ENCODE peak calls at places on chromosomes 3 and 15, in six cellular contexts. One of them, this sample, is unnamed.

GRCh38 chr3:19013879-19014278 is 134.4 kb upstream of the KCNH8 start:
- DNase-seq in GM12878: no peak
- DNase-seq in K562: no peak
- DNase-seq in suprapubic skin: no peak
- DNase-seq in breast epithelium: no peak
- DNase-seq in HL-60: no peak
- DNase-seq in this sample: no peak

GRCh38 chr3:10434144-10434937 is 71.0 kb downstream of the ATP2B2 start:
- DNase-seq in GM12878: no peak
- DNase-seq in K562: no peak
- DNase-seq in suprapubic skin: no peak
- DNase-seq in breast epithelium: no peak
- DNase-seq in HL-60: no peak
- DNase-seq in this sample: peak

GRCh38 chr3:63864008-63864871 is 573 bp downstream of the ATXN7 start:
- DNase-seq in GM12878: no peak
- DNase-seq in K562: peak
- DNase-seq in suprapubic skin: peak
- DNase-seq in breast epithelium: no peak
- DNase-seq in HL-60: peak
- DNase-seq in this sample: peak

GRCh38 chr15:95557226-95558046 is 773.1 kb upstream of the NR2F2 start:
- DNase-seq in GM12878: peak
- DNase-seq in K562: peak
- DNase-seq in suprapubic skin: no peak
- DNase-seq in breast epithelium: no peak
- DNase-seq in HL-60: no peak
- DNase-seq in this sample: no peak

GRCh38 chr15:76932090-76932966 is 779 bp downstream of the RCN2 start:
- DNase-seq in GM12878: no peak
- DNase-seq in K562: no peak
- DNase-seq in suprapubic skin: no peak
- DNase-seq in breast epithelium: no peak
- DNase-seq in HL-60: peak
- DNase-seq in this sample: no peak

GRCh38 chr3:11391930-11392688 is 119.9 kb downstream of the ATG7 start:
- DNase-seq in GM12878: no peak
- DNase-seq in K562: no peak
- DNase-seq in suprapubic skin: no peak
- DNase-seq in breast epithelium: no peak
- DNase-seq in HL-60: no peak
- DNase-seq in this sample: no peak

GRCh38 chr15:81303241-81304225 is 20.4 kb downstream of the STARD5 start:
- DNase-seq in GM12878: no peak
- DNase-seq in K562: no peak
- DNase-seq in suprapubic skin: no peak
- DNase-seq in breast epithelium: no peak
- DNase-seq in HL-60: no peak
- DNase-seq in this sample: no peak

GRCh38 chr15:63905558-63906265 is 72.0 kb upstream of the HERC1 start:
- DNase-seq in GM12878: no peak
- DNase-seq in K562: no peak
- DNase-seq in suprapubic skin: no peak
- DNase-seq in breast epithelium: no peak
- DNase-seq in HL-60: peak
- DNase-seq in this sample: no peak

GRCh38 chr3:131033480-131034080 is 6.9 kb downstream of the NEK11 start:
- DNase-seq in GM12878: no peak
- DNase-seq in K562: peak
- DNase-seq in suprapubic skin: no peak
- DNase-seq in breast epithelium: no peak
- DNase-seq in HL-60: peak
- DNase-seq in this sample: no peak

GRCh38 chr3:106825962-106826605 is 551.2 kb upstream of the CCDC54 start:
- DNase-seq in GM12878: no peak
- DNase-seq in K562: no peak
- DNase-seq in suprapubic skin: no peak
- DNase-seq in breast epithelium: no peak
- DNase-seq in HL-60: no peak
- DNase-seq in this sample: no peak

GRCh38 chr3:20857636-20858035 is 671.6 kb upstream of the SGO1 start:
- DNase-seq in GM12878: no peak
- DNase-seq in K562: no peak
- DNase-seq in suprapubic skin: no peak
- DNase-seq in breast epithelium: no peak
- DNase-seq in HL-60: no peak
- DNase-seq in this sample: no peak

GRCh38 chr3:20846792-20847191 is 660.8 kb upstream of the SGO1 start:
- DNase-seq in GM12878: no peak
- DNase-seq in K562: no peak
- DNase-seq in suprapubic skin: no peak
- DNase-seq in breast epithelium: no peak
- DNase-seq in HL-60: no peak
- DNase-seq in this sample: no peak

GRCh38 chr3:20849975-20850374 is 664.0 kb upstream of the SGO1 start:
- DNase-seq in GM12878: no peak
- DNase-seq in K562: no peak
- DNase-seq in suprapubic skin: no peak
- DNase-seq in breast epithelium: no peak
- DNase-seq in HL-60: no peak
- DNase-seq in this sample: no peak

GRCh38 chr3:20853890-20854289 is 667.9 kb upstream of the SGO1 start:
- DNase-seq in GM12878: no peak
- DNase-seq in K562: no peak
- DNase-seq in suprapubic skin: no peak
- DNase-seq in breast epithelium: no peak
- DNase-seq in HL-60: no peak
- DNase-seq in this sample: no peak

GRCh38 chr3:20852712-20853111 is 666.7 kb upstream of the SGO1 start:
- DNase-seq in GM12878: no peak
- DNase-seq in K562: no peak
- DNase-seq in suprapubic skin: no peak
- DNase-seq in breast epithelium: no peak
- DNase-seq in HL-60: no peak
- DNase-seq in this sample: no peak
- TF ChIP-seq CTCF in GM12878: no peak
- TF ChIP-seq CTCF in K562: no peak
- TF ChIP-seq CTCF in suprapubic skin: no peak
- TF ChIP-seq CTCF in breast epithelium: no peak
- TF ChIP-seq CTCF in HL-60: no peak
- TF ChIP-seq CTCF in this sample: no peak

DNA sequence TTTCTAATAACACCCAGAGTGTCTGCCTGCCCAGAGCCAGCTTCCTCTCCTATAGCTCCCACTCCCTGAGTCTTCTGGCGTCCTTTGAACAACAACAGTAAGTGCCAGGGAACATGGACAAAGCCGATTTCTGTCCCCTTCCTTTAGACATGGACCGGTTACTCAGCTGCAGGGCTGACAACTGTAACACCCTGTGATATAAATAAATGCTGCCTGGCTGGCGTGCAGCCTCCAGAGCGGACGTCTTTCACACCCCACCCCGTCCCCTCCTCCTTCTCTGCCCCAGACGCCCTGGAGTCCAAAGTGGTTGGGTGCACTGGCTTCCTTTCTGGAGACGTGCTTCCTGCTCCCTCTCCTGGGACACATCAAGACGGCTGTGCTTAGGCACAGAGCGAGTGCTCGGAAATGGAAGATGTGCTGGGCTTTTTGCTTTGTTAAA is 281.9 kb upstream of the LRRFIP2 start:
- DNase-seq in GM12878: no peak
- DNase-seq in K562: no peak
- DNase-seq in suprapubic skin: no peak
- DNase-seq in breast epithelium: no peak
- DNase-seq in HL-60: no peak
- DNase-seq in this sample: no peak
- TF ChIP-seq POLR2AphosphoS5 in GM12878: no peak
- TF ChIP-seq POLR2AphosphoS5 in K562: no peak
- TF ChIP-seq POLR2AphosphoS5 in suprapubic skin: no peak
- TF ChIP-seq POLR2AphosphoS5 in breast epithelium: no peak
- TF ChIP-seq POLR2AphosphoS5 in HL-60: no peak
- TF ChIP-seq POLR2AphosphoS5 in this sample: peak

DNA sequence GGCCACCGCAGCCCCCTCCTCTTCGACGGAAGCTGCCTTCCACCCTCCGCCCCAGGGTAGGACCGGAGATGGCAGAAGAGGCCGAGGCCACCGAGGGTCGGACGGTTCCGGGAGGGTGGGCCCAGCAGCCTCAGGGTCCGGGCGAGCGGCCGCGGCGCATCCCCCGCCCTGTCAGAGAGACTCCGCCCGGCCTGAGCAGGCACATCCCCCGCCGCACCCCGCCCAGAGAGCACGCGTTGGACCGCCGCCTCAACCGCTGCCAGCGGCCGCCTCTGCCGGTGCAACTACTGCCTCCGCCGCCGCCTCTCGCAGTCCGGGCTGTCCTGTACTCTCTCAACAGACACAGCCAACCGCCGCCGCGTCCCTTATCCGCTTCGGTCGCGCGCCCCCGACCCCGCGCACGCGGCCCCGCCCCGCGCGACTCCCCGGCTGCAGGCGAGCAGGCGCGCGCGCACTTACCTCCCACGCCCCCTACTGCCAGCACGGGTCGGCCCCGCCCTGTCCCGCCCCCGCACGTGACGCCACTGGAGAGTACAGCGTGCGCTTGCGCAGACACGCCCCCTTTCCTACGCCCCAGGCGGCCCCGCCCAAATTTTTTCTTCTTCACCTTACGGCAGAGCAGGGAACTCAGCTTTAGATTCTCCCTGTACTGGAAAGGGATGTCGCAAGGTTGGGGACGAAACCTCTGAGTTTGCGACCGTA is at the start of gene MYO9A:
- DNase-seq in GM12878: peak
- DNase-seq in K562: peak
- DNase-seq in suprapubic skin: peak
- DNase-seq in breast epithelium: peak
- DNase-seq in HL-60: peak
- DNase-seq in this sample: peak
- TF ChIP-seq CTCF in GM12878: peak
- TF ChIP-seq CTCF in K562: no peak
- TF ChIP-seq CTCF in suprapubic skin: no peak
- TF ChIP-seq CTCF in breast epithelium: no peak
- TF ChIP-seq CTCF in HL-60: no peak
- TF ChIP-seq CTCF in this sample: peak

GRCh38 chr15:67175643-67176071 is 78.8 kb downstream of the AAGAB start:
- DNase-seq in GM12878: peak
- DNase-seq in K562: no peak
- DNase-seq in suprapubic skin: peak
- DNase-seq in breast epithelium: no peak
- DNase-seq in HL-60: peak
- DNase-seq in this sample: no peak
- TF ChIP-seq POLR2AphosphoS5 in GM12878: no peak
- TF ChIP-seq POLR2AphosphoS5 in K562: no peak
- TF ChIP-seq POLR2AphosphoS5 in suprapubic skin: peak
- TF ChIP-seq POLR2AphosphoS5 in breast epithelium: no peak
- TF ChIP-seq POLR2AphosphoS5 in HL-60: peak
- TF ChIP-seq POLR2AphosphoS5 in this sample: peak

GRCh38 chr3:65020780-65021179 is 333.0 kb upstream of the ADAMTS9 start:
- DNase-seq in GM12878: no peak
- DNase-seq in K562: no peak
- DNase-seq in suprapubic skin: no peak
- DNase-seq in breast epithelium: no peak
- DNase-seq in HL-60: no peak
- DNase-seq in this sample: no peak
- TF ChIP-seq CTCF in GM12878: no peak
- TF ChIP-seq CTCF in K562: no peak
- TF ChIP-seq CTCF in suprapubic skin: no peak
- TF ChIP-seq CTCF in breast epithelium: no peak
- TF ChIP-seq CTCF in HL-60: no peak
- TF ChIP-seq CTCF in this sample: no peak

DNA sequence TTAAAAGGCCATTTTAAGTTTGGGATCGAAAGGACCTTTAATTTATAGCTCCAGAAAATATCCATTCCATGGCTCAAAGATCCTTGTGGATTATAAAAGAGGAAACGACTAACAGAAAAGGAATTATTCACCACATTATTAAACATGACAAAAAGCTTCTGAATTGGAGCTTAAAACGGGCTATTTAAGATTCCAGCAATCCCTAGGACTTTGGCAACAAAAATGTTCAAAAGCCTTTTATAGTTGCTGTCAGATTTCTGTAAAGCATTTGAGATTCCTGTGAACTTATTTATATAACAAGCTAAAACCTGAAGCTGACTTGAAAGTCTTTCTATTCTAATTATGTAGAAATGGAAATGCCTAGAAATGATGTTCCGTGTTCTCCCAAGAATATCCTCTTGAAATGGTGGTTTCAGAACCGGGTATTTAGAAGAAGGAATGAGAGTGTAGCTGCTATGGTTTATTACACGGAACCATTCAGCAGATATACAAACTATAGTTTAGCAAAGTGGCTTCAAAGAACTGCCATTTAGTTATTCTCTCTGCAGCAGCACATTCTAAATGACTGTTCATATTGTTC is 961.8 kb downstream of the FHIT start:
- DNase-seq in GM12878: no peak
- DNase-seq in K562: no peak
- DNase-seq in suprapubic skin: no peak
- DNase-seq in breast epithelium: no peak
- DNase-seq in HL-60: no peak
- DNase-seq in this sample: no peak
- TF ChIP-seq POLR2AphosphoS5 in GM12878: no peak
- TF ChIP-seq POLR2AphosphoS5 in K562: no peak
- TF ChIP-seq POLR2AphosphoS5 in suprapubic skin: no peak
- TF ChIP-seq POLR2AphosphoS5 in breast epithelium: no peak
- TF ChIP-seq POLR2AphosphoS5 in HL-60: no peak
- TF ChIP-seq POLR2AphosphoS5 in this sample: no peak

DNA sequence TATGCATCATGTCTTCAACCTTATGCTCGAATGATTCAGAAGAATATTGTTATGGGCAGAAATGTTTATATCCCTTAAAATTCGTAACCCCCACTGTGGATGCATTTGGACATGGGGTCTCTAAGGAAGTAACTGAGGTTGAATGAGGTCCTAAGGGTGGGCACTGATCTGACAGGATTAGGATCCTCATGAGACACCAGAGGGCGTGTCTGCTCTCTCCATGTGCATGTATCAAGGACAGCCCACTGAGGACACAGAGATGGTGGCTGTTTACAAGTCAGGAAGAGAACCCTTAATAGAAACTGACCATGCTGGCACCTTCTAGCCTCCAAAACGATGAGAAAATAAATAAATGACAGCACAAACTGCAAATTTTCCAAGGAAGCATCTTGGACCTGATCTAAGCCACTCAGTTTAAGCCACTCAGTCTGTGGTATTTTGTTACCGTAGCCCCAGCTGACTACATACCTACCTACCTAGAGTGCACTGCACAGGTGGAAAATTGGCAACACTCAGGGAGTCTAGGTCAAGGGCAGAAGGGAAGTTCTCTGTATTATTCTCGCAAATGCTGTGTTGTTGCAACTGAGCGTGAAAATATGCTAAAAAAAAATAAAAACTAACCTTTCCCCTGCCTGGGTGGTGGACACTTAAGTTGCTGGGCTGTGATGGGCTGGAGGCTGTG is 126.6 kb downstream of the TJP1 start:
- DNase-seq in GM12878: no peak
- DNase-seq in K562: no peak
- DNase-seq in suprapubic skin: no peak
- DNase-seq in breast epithelium: no peak
- DNase-seq in HL-60: no peak
- DNase-seq in this sample: no peak
- TF ChIP-seq CTCF in GM12878: peak
- TF ChIP-seq CTCF in K562: peak
- TF ChIP-seq CTCF in suprapubic skin: no peak
- TF ChIP-seq CTCF in breast epithelium: no peak
- TF ChIP-seq CTCF in HL-60: no peak
- TF ChIP-seq CTCF in this sample: no peak

GRCh38 chr15:70245932-70246622 is 148.4 kb upstream of the TLE3 start:
- DNase-seq in GM12878: peak
- DNase-seq in K562: no peak
- DNase-seq in suprapubic skin: no peak
- DNase-seq in breast epithelium: peak
- DNase-seq in HL-60: peak
- DNase-seq in this sample: peak
- TF ChIP-seq POLR2AphosphoS5 in GM12878: no peak
- TF ChIP-seq POLR2AphosphoS5 in K562: no peak
- TF ChIP-seq POLR2AphosphoS5 in suprapubic skin: no peak
- TF ChIP-seq POLR2AphosphoS5 in breast epithelium: no peak
- TF ChIP-seq POLR2AphosphoS5 in HL-60: no peak
- TF ChIP-seq POLR2AphosphoS5 in this sample: no peak